ENCODE peak calls at places on chromosomes 5 and 9, in four cellular contexts. V is heart left ventricle, W is gastrocnemius medialis, E is HepG2. D is an unnamed sample.

GRCh38 chr5:13248236-13248635 is 696.3 kb downstream of the DNAH5 start:
- ATAC-seq in V (no peak), E (no peak), W (no peak), D (no peak)

GRCh38 chr9:133888779-133889491 is 103.2 kb downstream of the VAV2 start:
- ATAC-seq in W (no peak), E (no peak), V (no peak), D (no peak)

GRCh38 chr9:98097836-98098235 is 21.2 kb downstream of the TRIM14 start:
- ATAC-seq in W (no peak), V (no peak), E (no peak), D (no peak)

GRCh38 chr5:126186210-126186609 is 237.0 kb upstream of the GRAMD2B start:
- ATAC-seq in W (no peak), V (no peak), E (no peak), D (no peak)

GRCh38 chr5:140571105-140571504 is 6.5 kb downstream of the SLC35A4 start:
- ATAC-seq in V (peak), W (no peak), E (no peak), D (peak)

GRCh38 chr9:35605336-35606137 is 475 bp downstream of the TESK1 start:
- ATAC-seq in W (peak), E (peak), V (no peak), D (peak)

GRCh38 chr9:124513374-124513994 is 6.3 kb upstream of the NR5A1 start:
- ATAC-seq in V (peak), W (no peak), E (peak), D (no peak)

GRCh38 chr5:142192799-142193428 is 84.3 kb downstream of the NDFIP1 start:
- ATAC-seq in V (peak), W (no peak), E (no peak), D (peak)

GRCh38 chr9:137759649-137760321 is 117.8 kb upstream of the CACNA1B start:
- ATAC-seq in E (no peak), W (peak), V (no peak), D (no peak)

GRCh38 chr9:133238851-133239532 is 29.9 kb upstream of the OBP2B start:
- ATAC-seq in W (peak), V (peak), E (peak), D (peak)

GRCh38 chr5:116075117-116075910 is 9.5 kb upstream of the COMMD10 start:
- ATAC-seq in W (no peak), V (no peak), E (no peak), D (no peak)

GRCh38 chr5:42719034-42719433 is 37.6 kb upstream of the CCDC152 start:
- ATAC-seq in V (no peak), E (no peak), W (no peak), D (no peak)

GRCh38 chr9:84301851-84302250 is 38.7 kb downstream of the SLC28A3 start:
- ATAC-seq in E (no peak), V (peak), W (peak), D (no peak)

GRCh38 chr5:96172436-96172835 is 210.8 kb upstream of the ELL2 start:
- ATAC-seq in E (no peak), V (no peak), W (no peak), D (no peak)

GRCh38 chr5:172091956-172092732 is 85.7 kb upstream of the FBXW11 start:
- ATAC-seq in E (no peak), V (no peak), W (no peak), D (no peak)

GRCh38 chr5:99675974-99676373 is 747.2 kb upstream of the CHD1 start:
- ATAC-seq in W (no peak), E (no peak), V (no peak), D (no peak)

GRCh38 chr5:124059200-124059599 is 547.2 kb downstream of the CSNK1G3 start:
- ATAC-seq in V (no peak), W (no peak), E (no peak), D (no peak)

GRCh38 chr5:137921931-137922330 is 32.7 kb downstream of the PKD2L2 start:
- ATAC-seq in V (no peak), E (no peak), W (no peak), D (no peak)

GRCh38 chr9:135410831-135411473 is 68.6 kb upstream of the PPP1R26 start:
- ATAC-seq in E (peak), W (no peak), V (no peak), D (no peak)

GRCh38 chr5:9209846-9210547 is 335.9 kb downstream of the SEMA5A start:
- ATAC-seq in E (no peak), V (no peak), W (no peak), D (no peak)

GRCh38 chr5:75536694-75537360 is 25.1 kb downstream of the POLK start:
- ATAC-seq in W (no peak), V (peak), E (no peak), D (no peak)

GRCh38 chr9:98573749-98574278 is 134.9 kb downstream of the GABBR2 start:
- ATAC-seq in V (no peak), E (no peak), W (no peak), D (no peak)

GRCh38 chr9:20292002-20292401 is 330.3 kb downstream of the MLLT3 start:
- ATAC-seq in V (no peak), W (no peak), E (peak), D (no peak)

GRCh38 chr9:106575903-106576755 is 286.8 kb upstream of the ZNF462 start:
- ATAC-seq in E (no peak), V (no peak), W (no peak), D (no peak)

GRCh38 chr9:34992376-34992951 is 2.9 kb downstream of the DNAJB5 start:
- ATAC-seq in W (peak), V (peak), E (no peak), D (no peak)

GRCh38 chr9:124239249-124240073 is 18.3 kb upstream of the NEK6 start:
- ATAC-seq in V (peak), W (no peak), E (no peak), D (peak)

GRCh38 chr9:134661791-134662142 is 20.2 kb downstream of the COL5A1 start:
- ATAC-seq in V (peak), E (no peak), W (peak), D (peak)

GRCh38 chr5:11335881-11336760 is 568.1 kb downstream of the CTNND2 start:
- ATAC-seq in E (no peak), W (no peak), V (no peak), D (no peak)

GRCh38 chr5:84213861-84214260 is 170.8 kb downstream of the EDIL3 start:
- ATAC-seq in E (no peak), V (no peak), W (no peak), D (no peak)

GRCh38 chr5:136811551-136811950 is 446.2 kb upstream of the TRPC7 start:
- ATAC-seq in E (no peak), V (no peak), W (peak), D (no peak)

GRCh38 chr5:96783326-96783725 is 24.4 kb downstream of the ERAP1 start:
- ATAC-seq in V (no peak), W (no peak), E (no peak), D (no peak)

GRCh38 chr9:31699836-31700235 is 684.6 kb upstream of the ACO1 start:
- ATAC-seq in V (no peak), W (no peak), E (no peak), D (no peak)

GRCh38 chr5:101362067-101362466 is 459.0 kb upstream of the ST8SIA4 start:
- ATAC-seq in E (no peak), V (no peak), W (no peak), D (no peak)

GRCh38 chr9:81759680-81760215 is 70.4 kb upstream of the TLE1 start:
- ATAC-seq in W (no peak), V (peak), E (peak), D (peak)

GRCh38 chr5:124683917-124684555 is 62.4 kb downstream of the ZNF608 start:
- ATAC-seq in V (peak), W (peak), E (peak), D (no peak)

GRCh38 chr5:173825215-173825865 is 62.8 kb upstream of the CPEB4 start:
- ATAC-seq in E (peak), W (no peak), V (no peak), D (no peak)

GRCh38 chr9:131621551-131622321 is 76.4 kb downstream of the PRRT1B start:
- ATAC-seq in E (no peak), V (no peak), W (no peak), D (no peak)

GRCh38 chr9:136003356-136004218 is 42.4 kb upstream of the UBAC1 start:
- ATAC-seq in E (peak), V (peak), W (no peak), D (peak)

GRCh38 chr5:911601-912000 is 18.9 kb downstream of the TRIP13 start:
- ATAC-seq in W (no peak), V (no peak), E (no peak), D (no peak)

DNA sequence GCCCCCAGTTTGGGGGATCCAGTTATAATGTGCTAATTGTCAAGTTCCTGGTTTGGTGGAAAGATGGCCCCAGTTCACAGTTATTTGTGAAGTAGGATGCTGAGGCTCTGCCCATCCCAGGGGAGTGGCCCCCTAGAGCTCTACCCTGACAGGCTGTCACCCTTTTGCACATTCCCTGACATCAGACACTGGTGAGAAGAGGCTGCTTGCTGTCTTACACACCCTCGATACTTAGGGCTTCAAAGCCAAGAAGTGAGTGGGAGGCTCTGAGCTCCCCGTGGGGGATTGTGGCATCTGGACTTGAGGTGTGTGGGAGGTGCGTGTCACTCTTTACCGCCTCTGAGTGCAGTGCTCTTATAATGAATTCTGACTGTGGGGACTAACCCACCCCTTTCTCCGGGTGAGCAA is 168.5 kb downstream of the DOCK2 start:
- ATAC-seq in E (no peak), V (no peak), W (no peak), D (no peak)
- H3K4me3 ChIP-seq in E (no peak), V (no peak), W (no peak), D (no peak)

GRCh38 chr9:18606831-18607230 is 132.9 kb downstream of the ADAMTSL1 start:
- ATAC-seq in E (no peak), W (no peak), V (no peak), D (no peak)
- TF ChIP-seq POLR2A in E (no peak), W (no peak), V (no peak), D (no peak)

GRCh38 chr5:16889203-16889971 is 46.7 kb downstream of the MYO10 start:
- ATAC-seq in V (no peak), W (no peak), E (no peak), D (no peak)

GRCh38 chr5:16889972-16890519 is 46.0 kb downstream of the MYO10 start:
- ATAC-seq in W (no peak), V (no peak), E (no peak), D (no peak)

GRCh38 chr5:16888694-16889124 is 47.4 kb downstream of the MYO10 start:
- ATAC-seq in E (no peak), W (no peak), V (no peak), D (no peak)

GRCh38 chr5:16894236-16895057 is 41.6 kb downstream of the MYO10 start:
- ATAC-seq in V (peak), W (no peak), E (peak), D (no peak)

GRCh38 chr5:16891043-16891442 is 45.0 kb downstream of the MYO10 start:
- ATAC-seq in W (no peak), E (no peak), V (no peak), D (no peak)
- H3K27ac ChIP-seq in W (no peak), E (no peak), V (no peak), D (no peak)

DNA sequence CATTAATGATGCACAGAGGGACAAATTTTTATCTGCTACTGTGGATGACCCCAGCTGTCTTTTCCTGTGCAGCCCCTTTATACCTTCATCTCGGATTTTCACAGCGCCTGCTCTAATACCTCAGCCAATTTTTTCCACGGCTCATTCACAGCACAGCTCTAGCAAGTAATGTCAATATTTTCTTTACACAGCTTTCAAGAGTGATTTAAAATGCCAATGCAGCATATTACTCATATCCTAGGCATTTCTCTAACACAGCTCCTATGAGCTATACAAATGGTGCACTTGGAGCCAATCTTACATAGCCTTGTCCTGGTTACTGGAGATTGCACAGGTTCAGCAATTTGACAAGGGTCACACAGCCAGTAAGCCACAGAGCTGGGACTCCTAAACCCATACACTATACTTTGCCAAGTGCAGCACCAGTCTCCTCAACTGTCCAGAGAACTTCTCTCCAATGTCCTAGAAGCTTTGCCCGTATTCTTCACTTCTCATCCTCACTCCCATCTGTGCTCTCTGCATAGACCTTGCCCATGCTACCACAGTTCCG is 661.8 kb downstream of the DTWD2 start:
- ATAC-seq in V (no peak), W (no peak), E (no peak), D (no peak)
- H3K4me3 ChIP-seq in V (no peak), W (no peak), E (no peak), D (no peak)

GRCh38 chr5:119330367-119331183 is 25.2 kb upstream of the TNFAIP8 start:
- ATAC-seq in V (no peak), W (no peak), E (no peak), D (no peak)
- TF ChIP-seq POLR2A in V (no peak), W (no peak), E (no peak), D (no peak)

D was measured in gastroesophageal sphincter.